ENCODE peak calls at places on chromosomes 11 and 22, in four cellular contexts. K, H, D and U are unnamed samples.

GRCh38 chr22:40035351-40035750 is 40.6 kb downstream of the FAM83F start:
- DNase-seq in K (peak; percentile 33), D (no peak), H (no peak), U (no peak)

GRCh38 chr11:1766719-1767398 is 3.1 kb upstream of the CTSD start:
- DNase-seq in K (peak; percentile 60), D (no peak), H (no peak), U (no peak)

GRCh38 chr11:2990617-2991476 is 1.3 kb downstream of the NAP1L4 start:
- DNase-seq in K (no peak), H (no peak), D (peak; percentile 25), U (peak; percentile 37)

GRCh38 chr22:29830585-29830984 is 7.5 kb downstream of the ASCC2 start:
- DNase-seq in K (no peak), H (no peak), D (no peak), U (no peak)

GRCh38 chr11:108906329-108906728 is 241.5 kb downstream of the DDX10 start:
- DNase-seq in K (no peak), D (no peak), H (no peak), U (no peak)

GRCh38 chr11:78268516-78269410 is 80.0 kb downstream of the USP35 start:
- DNase-seq in H (no peak), D (no peak), K (peak; percentile 73), U (no peak)

GRCh38 chr22:37690407-37690806 is 4.3 kb downstream of the NOL12 start:
- DNase-seq in K (no peak), H (no peak), D (no peak), U (no peak)

GRCh38 chr11:3920148-3920852 is 64.8 kb downstream of the STIM1 start:
- DNase-seq in H (peak; percentile 44), D (no peak), K (peak; percentile 76), U (peak; percentile 49)

GRCh38 chr22:36546092-36546804 is 17.3 kb upstream of the EIF3D start:
- DNase-seq in D (peak; percentile 67), K (no peak), H (no peak), U (peak; percentile 25)

GRCh38 chr11:38460429-38460828 is 1862.4 kb upstream of the RAG2 start:
- DNase-seq in K (no peak), D (no peak), H (no peak), U (no peak)

GRCh38 chr22:36379593-36380361 is 8.0 kb downstream of the MYH9 start:
- DNase-seq in D (no peak), K (no peak), H (no peak), U (no peak)

GRCh38 chr11:134957540-134958335 is 545.7 kb upstream of the B3GAT1 start:
- DNase-seq in K (no peak), D (no peak), H (no peak), U (no peak)

GRCh38 chr11:82864268-82864667 is 36.0 kb downstream of the PRCP start:
- DNase-seq in K (peak; percentile 81), D (peak; percentile 66), H (peak; percentile 42), U (peak; percentile 44)

GRCh38 chr11:13939952-13940610 is 22.4 kb upstream of the SPON1 start:
- DNase-seq in K (no peak), H (no peak), D (peak; percentile 33), U (no peak)

GRCh38 chr11:5380740-5381342 is 2.8 kb upstream of the OR51M1 start:
- DNase-seq in H (peak; percentile 54), K (no peak), D (peak; percentile 36), U (peak; percentile 27)

GRCh38 chr11:1382831-1383607 is 6.7 kb upstream of the BRSK2 start:
- DNase-seq in K (peak; percentile 94), H (peak; percentile 83), D (peak; percentile 90), U (peak; percentile 87)

GRCh38 chr22:45878051-45878764 is 98.8 kb downstream of the WNT7B start:
- DNase-seq in D (no peak), K (peak; percentile 58), H (no peak), U (peak; percentile 3)

GRCh38 chr11:61625525-61625924 is 44.6 kb upstream of the SYT7 start:
- DNase-seq in K (no peak), H (no peak), D (no peak), U (no peak)
- TF ChIP-seq EP300 in K (no peak), H (no peak), D (no peak), U (no peak)

GRCh38 chr11:69704508-69705245 is 855 bp upstream of the FGF19 start:
- DNase-seq in K (no peak), H (no peak), D (peak; percentile 60), U (no peak)
- TF ChIP-seq EP300 in K (no peak), H (no peak), D (no peak), U (no peak)

DNA sequence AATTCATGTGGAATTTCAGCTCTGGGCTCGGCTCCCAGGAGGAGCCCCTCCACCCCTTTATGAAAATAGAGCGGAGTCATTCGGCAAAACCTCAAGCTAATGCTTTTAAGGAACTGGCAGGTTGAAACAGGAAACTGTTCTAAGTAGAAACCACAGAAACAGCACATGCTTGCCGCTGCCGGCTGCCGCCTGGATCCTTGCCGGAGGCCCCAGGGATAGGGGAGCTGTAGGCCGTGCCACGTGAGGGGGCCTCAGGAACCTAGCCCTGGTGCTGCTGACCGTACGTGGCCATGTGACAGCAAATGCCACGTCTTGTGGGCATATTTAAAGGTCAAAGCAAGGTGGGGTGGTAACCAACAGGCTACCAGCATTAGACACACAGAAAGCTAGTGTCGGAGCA is 77.9 kb upstream of the TIMP3 start:
- DNase-seq in K (peak; percentile 85), H (peak; percentile 34), D (no peak), U (peak; percentile 59)
- TF ChIP-seq EP300 in K (no peak), H (no peak), D (no peak), U (no peak)

GRCh38 chr22:19292262-19293230 is 1.0 kb upstream of the CLTCL1 start:
- DNase-seq in K (no peak), D (no peak), H (no peak), U (peak; percentile 18)
- TF ChIP-seq EP300 in K (no peak), D (no peak), H (no peak), U (no peak)

DNA sequence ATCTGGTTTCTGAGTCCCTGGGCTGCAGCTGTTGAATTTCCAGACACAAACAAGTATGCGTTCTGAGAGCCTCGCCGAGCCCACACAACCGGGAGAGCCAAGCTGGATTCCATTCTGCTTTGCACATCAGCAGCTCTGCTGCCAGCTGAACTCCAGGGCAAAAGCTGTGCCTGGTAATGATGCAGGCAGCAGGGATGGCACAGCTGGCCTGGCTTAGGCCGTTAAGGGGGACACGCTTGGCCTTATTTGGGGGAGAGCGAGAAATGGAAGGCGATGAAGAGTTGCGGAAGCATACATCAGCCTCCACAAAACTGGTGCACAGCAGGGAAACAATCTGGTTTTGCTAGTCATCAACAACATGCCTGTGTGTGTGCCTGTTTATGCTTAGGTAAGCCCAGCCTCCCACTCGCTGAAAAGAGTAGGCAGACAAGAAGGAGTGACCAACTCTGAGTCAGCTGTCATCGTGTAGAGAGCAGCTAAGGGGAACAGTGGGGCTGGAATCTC is 25.1 kb downstream of the ADAMTS8 start:
- DNase-seq in K (peak; percentile 91), H (no peak), D (no peak), U (peak; percentile 44)
- TF ChIP-seq EP300 in K (peak; percentile 47), H (peak; percentile 87), D (no peak), U (peak; percentile 37)

DNA sequence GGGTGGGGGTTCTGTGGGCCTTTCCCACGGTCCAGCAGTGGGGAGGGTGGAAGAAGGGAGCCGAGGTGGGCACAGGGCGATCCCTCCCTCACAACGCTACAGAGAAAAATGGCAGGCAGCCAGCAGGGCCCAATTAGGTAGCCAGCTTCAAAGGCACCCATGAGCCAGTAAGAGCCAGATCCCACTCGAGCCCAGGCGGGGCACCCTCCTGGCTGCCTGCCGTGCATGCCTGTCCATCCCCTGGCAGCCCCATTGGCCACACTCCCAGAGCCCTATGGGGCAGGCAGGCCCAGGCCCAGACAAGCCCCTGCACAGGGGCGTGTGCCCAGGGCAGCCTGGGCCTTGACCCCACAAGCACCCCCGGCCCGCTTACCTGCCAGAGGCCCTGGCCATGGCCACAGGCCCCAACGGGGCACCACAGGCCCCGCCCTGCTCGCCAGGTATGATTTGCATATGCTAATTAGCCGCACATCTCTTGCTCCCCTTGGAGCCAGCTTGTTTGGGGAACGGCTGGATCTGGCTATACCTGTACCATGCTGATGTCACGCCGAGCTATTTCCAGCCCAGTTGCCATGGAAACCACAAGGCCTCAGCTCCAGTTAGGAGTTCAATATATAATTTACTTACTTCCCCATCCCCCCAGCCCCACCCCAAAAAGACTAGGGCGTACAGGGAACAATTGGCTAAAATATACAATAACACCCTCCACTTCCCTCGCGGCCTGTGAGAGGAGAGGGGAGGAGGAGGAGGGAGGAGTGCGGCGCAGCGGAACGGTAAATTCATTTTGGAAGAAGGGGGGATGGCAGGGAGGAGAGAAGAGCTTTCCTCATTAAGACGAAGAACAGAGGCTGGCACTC is 47.5 kb upstream of the TCF20 start:
- DNase-seq in D (no peak), K (peak; percentile 88), H (peak; percentile 58), U (peak; percentile 83)
- TF ChIP-seq EP300 in D (no peak), K (no peak), H (no peak), U (no peak)

GRCh38 chr22:49480340-49480739 is 347.3 kb downstream of the BRD1 start:
- DNase-seq in D (no peak), H (no peak), K (no peak), U (no peak)
- TF ChIP-seq EP300 in D (no peak), H (no peak), K (no peak), U (no peak)